ENCODE peak calls at places on chromosomes 3 and 15, in six cellular contexts. K is transverse colon, M is GM12865, U is colonic mucosa, C is uterus, E is stomach. Y is an unnamed sample.

GRCh38 chr3:8563146-8563545 is 61.5 kb downstream of the LMCD1 start:
- DNase-seq in C (no peak), E (no peak), K (no peak), U (no peak), M (no peak), Y (no peak)

GRCh38 chr15:41906608-41907007 is 12.8 kb upstream of the SPTBN5 start:
- DNase-seq in K (no peak), C (no peak), M (no peak), U (no peak), E (no peak), Y (no peak)

GRCh38 chr3:9862391-9863235 is 17.4 kb downstream of the CIDEC start:
- DNase-seq in E (peak; percentile 66), C (peak; percentile 85), K (peak; percentile 71), M (no peak), U (peak; percentile 54), Y (no peak)

GRCh38 chr3:195182470-195182795 is 88.5 kb downstream of the XXYLT1 start:
- DNase-seq in M (no peak), K (no peak), U (no peak), C (peak; percentile 46), E (no peak), Y (no peak)

GRCh38 chr3:57855943-57856342 is 99.8 kb downstream of the SLMAP start:
- DNase-seq in E (no peak), K (no peak), M (no peak), U (no peak), C (no peak), Y (no peak)

GRCh38 chr3:157175678-157176077 is 15.7 kb upstream of the CCNL1 start:
- DNase-seq in C (peak; percentile 27), K (peak; percentile 50), U (peak; percentile 45), M (peak; percentile 38), E (no peak), Y (no peak)

GRCh38 chr15:46266691-46267090 is 631.9 kb downstream of the SQOR start:
- DNase-seq in E (no peak), M (no peak), U (no peak), K (no peak), C (no peak), Y (no peak)

GRCh38 chr3:197750396-197750831 is 731 bp downstream of the FYTTD1 start:
- DNase-seq in M (peak; percentile 88), C (peak; percentile 52), E (peak; percentile 72), K (peak; percentile 74), U (peak; percentile 70), Y (no peak)

GRCh38 chr3:4759689-4760312 is 219.4 kb upstream of the BHLHE40 start:
- DNase-seq in E (no peak), K (no peak), U (no peak), M (no peak), C (no peak), Y (no peak)

GRCh38 chr15:53110999-53111398 is 320.9 kb upstream of the ONECUT1 start:
- DNase-seq in E (no peak), K (no peak), M (no peak), C (no peak), U (no peak), Y (no peak)

GRCh38 chr3:138781012-138781470 is 53.7 kb downstream of the PIK3CB start:
- DNase-seq in M (peak; percentile 30), U (no peak), C (no peak), K (no peak), E (peak; percentile 29), Y (no peak)

GRCh38 chr15:84833447-84833846 is 16.3 kb downstream of the ALPK3 start:
- DNase-seq in C (peak; percentile 55), K (no peak), E (no peak), U (no peak), M (no peak), Y (no peak)

GRCh38 chr15:95405447-95405846 is 925.1 kb upstream of the NR2F2 start:
- DNase-seq in M (no peak), C (no peak), E (no peak), K (no peak), U (no peak), Y (peak; percentile 7)

GRCh38 chr3:123342631-123343080 is 106.2 kb downstream of the ADCY5 start:
- DNase-seq in E (no peak), K (no peak), C (no peak), M (no peak), U (no peak), Y (no peak)

GRCh38 chr15:92164327-92165000 is 229.2 kb upstream of the ST8SIA2 start:
- DNase-seq in U (peak; percentile 49), E (no peak), K (no peak), M (no peak), C (no peak), Y (peak; percentile 22)

GRCh38 chr3:195867631-195868335 is 40.6 kb downstream of the TNK2 start:
- DNase-seq in E (no peak), U (no peak), M (no peak), C (no peak), K (no peak), Y (no peak)

GRCh38 chr15:98442379-98442833 is 205.9 kb upstream of the IGF1R start:
- DNase-seq in U (peak; percentile 55), K (peak; percentile 45), C (peak; percentile 39), M (peak; percentile 73), E (peak; percentile 60), Y (peak; percentile 45)

GRCh38 chr15:100338971-100339444 is 2.8 kb downstream of the ADAMTS17 start:
- DNase-seq in U (peak; percentile 70), E (peak; percentile 61), M (peak; percentile 25), C (peak; percentile 71), K (peak; percentile 76), Y (no peak)

GRCh38 chr15:100734606-100735005 is 132.2 kb downstream of the ASB7 start:
- DNase-seq in C (no peak), E (no peak), U (no peak), M (no peak), K (no peak), Y (no peak)

GRCh38 chr3:150177673-150178378 is 207.1 kb upstream of the PFN2 start:
- DNase-seq in U (no peak), K (no peak), M (no peak), E (no peak), C (no peak), Y (peak; percentile 61)

DNA sequence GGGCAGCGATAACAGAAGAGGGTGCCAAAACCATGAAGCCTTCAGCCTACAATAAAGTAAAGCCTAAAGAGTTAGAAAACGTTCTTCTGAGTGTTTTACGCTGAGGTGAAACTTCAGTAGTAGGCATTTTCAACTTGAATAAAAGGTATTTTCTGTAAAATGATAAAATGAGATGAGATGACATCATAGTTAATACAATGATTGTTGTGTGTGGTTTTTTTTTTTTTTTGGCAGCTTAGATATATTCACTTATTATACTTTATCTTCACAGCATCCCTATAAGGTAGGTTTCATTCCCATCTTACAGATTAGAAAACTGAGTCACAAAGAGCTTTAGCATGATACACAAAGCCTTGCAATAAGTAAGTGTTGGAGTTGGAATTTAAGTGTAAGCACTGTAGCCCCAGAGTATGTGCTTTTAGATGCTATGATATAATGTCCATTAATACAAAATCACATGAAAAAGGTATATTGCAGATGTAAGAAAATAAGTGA is 291.9 kb upstream of the GRM7 start:
- DNase-seq in E (no peak), U (no peak), M (no peak), K (no peak), C (no peak), Y (no peak)
- TF ChIP-seq CTCF in E (no peak), U (no peak), M (no peak), K (no peak), C (no peak), Y (no peak)

DNA sequence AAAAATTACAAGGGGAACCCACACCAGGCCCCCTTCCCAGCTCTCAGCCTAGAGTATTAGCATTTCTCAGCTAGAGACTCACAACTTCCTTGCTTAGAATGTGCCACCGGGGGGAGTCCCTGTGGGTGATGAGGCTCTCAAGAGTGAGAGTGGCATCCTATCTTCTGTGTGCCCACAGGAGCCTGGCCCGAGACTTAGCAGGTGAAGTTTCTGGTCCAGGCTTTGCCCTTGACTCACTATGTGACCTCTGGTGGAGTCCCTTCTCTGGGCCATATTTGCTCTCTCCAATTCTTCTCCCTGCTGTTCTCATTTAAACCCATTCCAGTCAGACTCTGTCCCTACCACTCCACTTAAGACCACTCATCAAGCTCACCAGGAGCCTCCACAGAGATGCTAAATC is 18.1 kb downstream of the CLK3 start:
- DNase-seq in M (no peak), K (no peak), C (no peak), E (no peak), U (no peak), Y (no peak)
- TF ChIP-seq CTCF in M (no peak), K (no peak), C (no peak), E (no peak), U (no peak), Y (peak; percentile 18)

DNA sequence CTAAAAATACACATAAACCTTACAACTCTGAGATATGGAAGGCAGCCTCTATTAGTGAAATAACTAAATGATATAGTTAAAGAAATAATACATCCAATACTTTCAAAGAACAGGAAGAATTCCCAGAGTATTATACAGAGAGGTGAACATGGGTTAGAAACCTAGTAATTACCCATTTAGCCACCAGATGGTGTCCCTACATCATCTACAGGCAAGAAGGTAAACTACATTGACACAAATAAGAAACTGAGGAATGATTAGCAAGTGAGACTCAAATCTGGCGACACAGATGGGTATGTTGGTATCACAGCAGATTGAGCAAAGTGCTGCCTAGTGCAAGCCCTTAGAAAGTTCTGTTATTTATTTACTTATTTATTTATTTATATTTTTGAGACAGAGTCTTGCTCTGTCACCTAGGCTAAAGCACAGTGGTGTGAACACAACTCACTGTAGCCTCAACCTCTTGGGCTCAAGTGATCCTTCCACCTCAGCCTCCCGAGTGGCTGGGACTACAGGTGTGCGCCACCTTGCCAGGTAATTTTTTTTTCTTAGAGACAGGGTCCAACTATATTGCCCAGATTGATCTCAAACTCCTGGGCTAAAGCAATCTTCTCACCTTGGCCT is 28.2 kb downstream of the NEK4 start:
- DNase-seq in E (no peak), M (peak; percentile 38), K (no peak), C (no peak), U (no peak), Y (peak; percentile 12)
- TF ChIP-seq CTCF in E (peak; percentile 54), M (peak; percentile 63), K (no peak), C (peak; percentile 7), U (peak; percentile 34), Y (peak; percentile 74)

GRCh38 chr3:70722018-70722417 is 409.6 kb upstream of the MDFIC2 start:
- DNase-seq in M (no peak), K (no peak), E (no peak), C (no peak), U (no peak), Y (no peak)

GRCh38 chr3:70712449-70713082 is 400.1 kb upstream of the MDFIC2 start:
- DNase-seq in U (no peak), K (no peak), M (no peak), E (no peak), C (no peak), Y (no peak)

DNA sequence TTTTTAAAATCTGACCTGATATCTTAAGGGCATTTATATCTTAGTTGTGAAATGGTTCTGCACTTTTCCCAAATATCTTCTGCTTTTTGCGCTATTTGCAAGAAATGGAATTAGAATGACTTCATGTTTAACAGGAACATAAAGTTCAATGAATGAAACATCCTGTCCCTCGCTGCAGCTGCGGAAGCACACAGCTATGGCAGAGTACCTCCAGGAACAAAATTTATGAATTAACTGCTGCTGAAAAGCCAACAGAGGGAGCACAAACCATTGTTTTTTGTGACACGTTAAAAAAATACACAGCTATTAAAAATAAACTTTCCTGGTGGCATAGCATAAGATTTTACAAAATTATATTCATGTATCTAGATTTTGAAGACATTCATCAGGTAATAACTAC is 404.4 kb upstream of the MDFIC2 start:
- DNase-seq in C (peak; percentile 15), K (no peak), U (no peak), M (no peak), E (no peak), Y (no peak)
- TF ChIP-seq CTCF in C (peak; percentile 44), K (no peak), U (no peak), M (no peak), E (no peak), Y (peak; percentile 50)